ENCODE peak calls at places on chromosomes 3 and 15, in ten cellular contexts. One of them, this sample, is unnamed.

GRCh38 chr15:83292317-83292716 is 7.9 kb upstream of the BNC1 start:
- DNase-seq in GM19239: no peak
- DNase-seq in NCI-H748 treated with DMSO at 0.1 percent for 48 hours: no peak
- DNase-seq in stimulated activated CD4-positive, alpha-beta T cell treated with anti-CD3 and anti-CD28 coated beads, Interleukin-1b, Interleukin-23, amount 100 ng/mL, for 4 hours: no peak
- DNase-seq in T-helper 2 cell: no peak
- DNase-seq in caudate nucleus: no peak
- DNase-seq in central memory CD8-positive, alpha-beta T cell: no peak
- DNase-seq in foreskin keratinocyte: peak; percentile 63
- DNase-seq in left ventricle myocardium inferior: no peak
- DNase-seq in ACHN: no peak
- DNase-seq in this sample: no peak

GRCh38 chr3:135237371-135237770 is 442.3 kb downstream of the EPHB1 start:
- DNase-seq in GM19239: no peak
- DNase-seq in NCI-H748 treated with DMSO at 0.1 percent for 48 hours: no peak
- DNase-seq in caudate nucleus: no peak
- DNase-seq in central memory CD8-positive, alpha-beta T cell: no peak
- DNase-seq in foreskin keratinocyte: no peak
- DNase-seq in left ventricle myocardium inferior: no peak
- DNase-seq in ACHN: no peak
- DNase-seq in T-helper 2 cell: no peak
- DNase-seq in stimulated activated CD4-positive, alpha-beta T cell treated with anti-CD3 and anti-CD28 coated beads, Interleukin-1b, Interleukin-23, amount 100 ng/mL, for 4 hours: no peak
- DNase-seq in this sample: no peak

GRCh38 chr3:197302696-197303341 is 4.4 kb upstream of the DLG1 start:
- DNase-seq in ACHN: no peak
- DNase-seq in left ventricle myocardium inferior: no peak
- DNase-seq in caudate nucleus: no peak
- DNase-seq in central memory CD8-positive, alpha-beta T cell: no peak
- DNase-seq in GM19239: no peak
- DNase-seq in stimulated activated CD4-positive, alpha-beta T cell treated with anti-CD3 and anti-CD28 coated beads, Interleukin-1b, Interleukin-23, amount 100 ng/mL, for 4 hours: no peak
- DNase-seq in NCI-H748 treated with DMSO at 0.1 percent for 48 hours: no peak
- DNase-seq in T-helper 2 cell: peak; percentile 12
- DNase-seq in foreskin keratinocyte: peak; percentile 83
- DNase-seq in this sample: no peak

GRCh38 chr3:194536883-194537637 is 50.3 kb upstream of the ATP13A3 start:
- DNase-seq in GM19239: no peak
- DNase-seq in caudate nucleus: no peak
- DNase-seq in NCI-H748 treated with DMSO at 0.1 percent for 48 hours: no peak
- DNase-seq in T-helper 2 cell: no peak
- DNase-seq in ACHN: peak; percentile 58
- DNase-seq in left ventricle myocardium inferior: peak; percentile 33
- DNase-seq in foreskin keratinocyte: no peak
- DNase-seq in stimulated activated CD4-positive, alpha-beta T cell treated with anti-CD3 and anti-CD28 coated beads, Interleukin-1b, Interleukin-23, amount 100 ng/mL, for 4 hours: no peak
- DNase-seq in central memory CD8-positive, alpha-beta T cell: no peak
- DNase-seq in this sample: peak; percentile 17

GRCh38 chr3:55246016-55246415 is 241.1 kb downstream of the WNT5A start:
- DNase-seq in caudate nucleus: no peak
- DNase-seq in central memory CD8-positive, alpha-beta T cell: no peak
- DNase-seq in ACHN: no peak
- DNase-seq in NCI-H748 treated with DMSO at 0.1 percent for 48 hours: no peak
- DNase-seq in foreskin keratinocyte: no peak
- DNase-seq in GM19239: no peak
- DNase-seq in stimulated activated CD4-positive, alpha-beta T cell treated with anti-CD3 and anti-CD28 coated beads, Interleukin-1b, Interleukin-23, amount 100 ng/mL, for 4 hours: no peak
- DNase-seq in T-helper 2 cell: no peak
- DNase-seq in left ventricle myocardium inferior: no peak
- DNase-seq in this sample: no peak

GRCh38 chr3:159250961-159251360 is 449.1 kb downstream of the MFSD1 start:
- DNase-seq in stimulated activated CD4-positive, alpha-beta T cell treated with anti-CD3 and anti-CD28 coated beads, Interleukin-1b, Interleukin-23, amount 100 ng/mL, for 4 hours: no peak
- DNase-seq in NCI-H748 treated with DMSO at 0.1 percent for 48 hours: no peak
- DNase-seq in T-helper 2 cell: no peak
- DNase-seq in left ventricle myocardium inferior: no peak
- DNase-seq in caudate nucleus: no peak
- DNase-seq in GM19239: no peak
- DNase-seq in central memory CD8-positive, alpha-beta T cell: no peak
- DNase-seq in foreskin keratinocyte: no peak
- DNase-seq in ACHN: no peak
- DNase-seq in this sample: no peak

GRCh38 chr3:194621947-194622346 is 11.3 kb downstream of the TMEM44 start:
- DNase-seq in ACHN: no peak
- DNase-seq in left ventricle myocardium inferior: no peak
- DNase-seq in NCI-H748 treated with DMSO at 0.1 percent for 48 hours: no peak
- DNase-seq in caudate nucleus: no peak
- DNase-seq in GM19239: no peak
- DNase-seq in foreskin keratinocyte: no peak
- DNase-seq in T-helper 2 cell: no peak
- DNase-seq in stimulated activated CD4-positive, alpha-beta T cell treated with anti-CD3 and anti-CD28 coated beads, Interleukin-1b, Interleukin-23, amount 100 ng/mL, for 4 hours: no peak
- DNase-seq in central memory CD8-positive, alpha-beta T cell: no peak
- DNase-seq in this sample: no peak

GRCh38 chr15:78906310-78906608 is 33.6 kb downstream of the MORF4L1 start:
- DNase-seq in foreskin keratinocyte: no peak
- DNase-seq in caudate nucleus: no peak
- DNase-seq in central memory CD8-positive, alpha-beta T cell: no peak
- DNase-seq in left ventricle myocardium inferior: no peak
- DNase-seq in NCI-H748 treated with DMSO at 0.1 percent for 48 hours: no peak
- DNase-seq in T-helper 2 cell: no peak
- DNase-seq in ACHN: peak; percentile 94
- DNase-seq in stimulated activated CD4-positive, alpha-beta T cell treated with anti-CD3 and anti-CD28 coated beads, Interleukin-1b, Interleukin-23, amount 100 ng/mL, for 4 hours: no peak
- DNase-seq in GM19239: no peak
- DNase-seq in this sample: no peak

GRCh38 chr15:57124036-57124435 is 205.6 kb downstream of the TCF12 start:
- DNase-seq in GM19239: no peak
- DNase-seq in NCI-H748 treated with DMSO at 0.1 percent for 48 hours: no peak
- DNase-seq in T-helper 2 cell: no peak
- DNase-seq in stimulated activated CD4-positive, alpha-beta T cell treated with anti-CD3 and anti-CD28 coated beads, Interleukin-1b, Interleukin-23, amount 100 ng/mL, for 4 hours: no peak
- DNase-seq in left ventricle myocardium inferior: no peak
- DNase-seq in ACHN: no peak
- DNase-seq in central memory CD8-positive, alpha-beta T cell: no peak
- DNase-seq in caudate nucleus: no peak
- DNase-seq in foreskin keratinocyte: no peak
- DNase-seq in this sample: no peak

GRCh38 chr3:61080737-61081445 is 170.4 kb downstream of the FHIT start:
- DNase-seq in caudate nucleus: no peak
- DNase-seq in NCI-H748 treated with DMSO at 0.1 percent for 48 hours: no peak
- DNase-seq in foreskin keratinocyte: no peak
- DNase-seq in ACHN: no peak
- DNase-seq in stimulated activated CD4-positive, alpha-beta T cell treated with anti-CD3 and anti-CD28 coated beads, Interleukin-1b, Interleukin-23, amount 100 ng/mL, for 4 hours: no peak
- DNase-seq in central memory CD8-positive, alpha-beta T cell: no peak
- DNase-seq in left ventricle myocardium inferior: no peak
- DNase-seq in GM19239: no peak
- DNase-seq in T-helper 2 cell: no peak
- DNase-seq in this sample: no peak

GRCh38 chr3:123755085-123755484 is 129.0 kb downstream of the MYLK start:
- DNase-seq in NCI-H748 treated with DMSO at 0.1 percent for 48 hours: no peak
- DNase-seq in left ventricle myocardium inferior: no peak
- DNase-seq in ACHN: peak; percentile 97
- DNase-seq in foreskin keratinocyte: no peak
- DNase-seq in GM19239: no peak
- DNase-seq in caudate nucleus: no peak
- DNase-seq in T-helper 2 cell: no peak
- DNase-seq in stimulated activated CD4-positive, alpha-beta T cell treated with anti-CD3 and anti-CD28 coated beads, Interleukin-1b, Interleukin-23, amount 100 ng/mL, for 4 hours: no peak
- DNase-seq in central memory CD8-positive, alpha-beta T cell: no peak
- DNase-seq in this sample: no peak

GRCh38 chr3:18438586-18438985 is 13.4 kb upstream of the SATB1 start:
- DNase-seq in foreskin keratinocyte: no peak
- DNase-seq in ACHN: no peak
- DNase-seq in caudate nucleus: no peak
- DNase-seq in central memory CD8-positive, alpha-beta T cell: peak; percentile 24
- DNase-seq in left ventricle myocardium inferior: no peak
- DNase-seq in GM19239: no peak
- DNase-seq in T-helper 2 cell: peak; percentile 71
- DNase-seq in stimulated activated CD4-positive, alpha-beta T cell treated with anti-CD3 and anti-CD28 coated beads, Interleukin-1b, Interleukin-23, amount 100 ng/mL, for 4 hours: peak; percentile 17
- DNase-seq in NCI-H748 treated with DMSO at 0.1 percent for 48 hours: no peak
- DNase-seq in this sample: no peak